ENCODE peak calls at places on chromosomes 1 and 21, in nine cellular contexts. E, U, Z, B, F, P, H, Q and C are unnamed samples.

GRCh38 chr1:226985239-226985838 is 45.2 kb downstream of the COQ8A start:
- DNase-seq in P (no peak), Q (no peak), F (no peak), B (no peak), H (no peak), U (no peak), E (no peak), Z (no peak), C (no peak)

GRCh38 chr1:30822966-30823581 is 65.5 kb upstream of the LAPTM5 start:
- DNase-seq in P (no peak), U (no peak), H (peak), E (peak), Q (no peak), B (no peak), F (no peak), Z (no peak), C (no peak)

GRCh38 chr1:76254165-76255043 is 179.9 kb downstream of the ST6GALNAC3 start:
- DNase-seq in Q (no peak), H (peak), P (no peak), B (no peak), Z (no peak), U (no peak), E (no peak), F (no peak), C (no peak)

GRCh38 chr1:50348449-50349241 is 74.6 kb downstream of the DMRTA2 start:
- DNase-seq in P (peak), F (peak), U (peak), H (peak), Z (peak), B (no peak), E (peak), Q (peak), C (no peak)

GRCh38 chr1:110421159-110421777 is 13.8 kb upstream of the LAMTOR5 start:
- DNase-seq in H (peak), Q (peak), Z (no peak), U (no peak), B (no peak), F (peak), E (no peak), P (no peak), C (no peak)

GRCh38 chr1:6028042-6028895 is 17.4 kb upstream of the KCNAB2 start:
- DNase-seq in Q (peak), P (no peak), F (no peak), U (no peak), Z (peak), H (no peak), E (no peak), B (peak), C (peak)

GRCh38 chr1:175192111-175192629 is 406 bp downstream of the KIAA0040 start:
- DNase-seq in B (no peak), U (no peak), F (no peak), E (peak), Q (no peak), H (peak), Z (peak), P (peak), C (no peak)

GRCh38 chr1:188642585-188643168 is 1813.9 kb downstream of the PLA2G4A start:
- DNase-seq in U (no peak), B (no peak), F (no peak), P (no peak), Q (no peak), H (no peak), Z (no peak), E (no peak), C (no peak)

GRCh38 chr1:247332901-247333361 is 1.3 kb upstream of the ZNF496 start:
- DNase-seq in U (no peak), Z (no peak), F (peak), H (peak), P (no peak), E (peak), Q (peak), B (no peak), C (no peak)

GRCh38 chr1:80054129-80054528 is 1047.6 kb upstream of the ADGRL4 start:
- DNase-seq in U (no peak), E (peak), H (peak), Q (peak), F (peak), Z (no peak), P (no peak), B (no peak), C (no peak)

GRCh38 chr21:15494481-15494880 is 235.3 kb upstream of the USP25 start:
- DNase-seq in Z (no peak), Q (no peak), F (no peak), E (no peak), P (no peak), B (no peak), U (no peak), H (no peak), C (no peak)

GRCh38 chr1:233172201-233172600 is 123.3 kb downstream of the PCNX2 start:
- DNase-seq in F (no peak), Q (peak), B (no peak), P (peak), U (no peak), H (peak), E (no peak), Z (no peak), C (no peak)

GRCh38 chr1:173113015-173113741 is 62.4 kb upstream of the TNFSF18 start:
- DNase-seq in B (no peak), F (peak), Q (peak), E (no peak), P (no peak), U (no peak), Z (no peak), H (peak), C (no peak)

GRCh38 chr1:234486858-234487830 is 8.2 kb upstream of the TARBP1 start:
- DNase-seq in Q (peak), B (no peak), H (peak), F (peak), U (no peak), Z (no peak), P (peak), E (peak), C (no peak)

GRCh38 chr1:112453876-112454275 is 54.9 kb upstream of the WNT2B start:
- DNase-seq in E (no peak), U (no peak), F (no peak), Z (no peak), Q (no peak), H (no peak), B (no peak), P (no peak), C (no peak)

GRCh38 chr1:169634877-169635276 is 5.0 kb upstream of the SELP start:
- DNase-seq in E (no peak), Z (no peak), F (no peak), H (no peak), U (no peak), B (no peak), P (no peak), Q (no peak), C (no peak)

GRCh38 chr1:59730302-59730701 is 84.4 kb upstream of the HOOK1 start:
- DNase-seq in H (peak), Q (peak), P (no peak), U (no peak), F (peak), Z (no peak), E (no peak), B (no peak), C (no peak)

GRCh38 chr1:199149591-199149990 is 510.8 kb downstream of the PTPRC start:
- DNase-seq in H (no peak), B (no peak), P (no peak), Q (no peak), F (no peak), U (no peak), E (no peak), Z (no peak), C (no peak)

GRCh38 chr1:239253032-239253431 is 133.3 kb upstream of the CHRM3 start:
- DNase-seq in P (no peak), Z (no peak), H (no peak), F (peak), E (no peak), U (no peak), B (no peak), Q (no peak), C (no peak)

GRCh38 chr1:223403184-223403815 is 10.1 kb downstream of the CCDC185 start:
- DNase-seq in F (no peak), E (no peak), U (no peak), B (no peak), H (peak), P (no peak), Z (no peak), Q (peak), C (no peak)

GRCh38 chr1:95407864-95408291 is 173.9 kb downstream of the RWDD3 start:
- DNase-seq in B (no peak), H (no peak), F (no peak), Q (no peak), Z (no peak), P (no peak), U (no peak), E (no peak), C (no peak)

GRCh38 chr1:9606458-9606857 is 17.7 kb downstream of the TMEM201 start:
- DNase-seq in Q (no peak), B (no peak), F (no peak), Z (no peak), E (no peak), H (no peak), U (no peak), P (no peak), C (no peak)

GRCh38 chr1:55255901-55256300 is 40.7 kb upstream of the USP24 start:
- DNase-seq in F (no peak), P (no peak), Z (no peak), B (no peak), Q (no peak), U (no peak), H (no peak), E (no peak), C (no peak)

GRCh38 chr1:41158147-41158875 is 83.8 kb downstream of the SCMH1 start:
- DNase-seq in Q (no peak), Z (no peak), F (no peak), P (no peak), U (no peak), B (no peak), H (no peak), E (no peak), C (no peak)

GRCh38 chr1:204384636-204385354 is 25.1 kb upstream of the PLEKHA6 start:
- DNase-seq in U (no peak), P (no peak), E (peak), H (peak), Q (peak), B (no peak), F (peak), Z (no peak), C (no peak)

GRCh38 chr1:53557369-53557768 is 98.2 kb downstream of the DMRTB1 start:
- DNase-seq in H (no peak), B (no peak), Q (no peak), F (no peak), E (no peak), P (no peak), Z (no peak), U (no peak), C (no peak)

GRCh38 chr1:32170991-32171390 is 8.5 kb upstream of the TXLNA start:
- DNase-seq in B (no peak), F (no peak), U (no peak), Q (no peak), E (no peak), Z (no peak), P (no peak), H (no peak), C (no peak)

GRCh38 chr1:61343623-61344257 is 261.4 kb downstream of the NFIA start:
- DNase-seq in P (no peak), Q (no peak), B (no peak), E (no peak), Z (no peak), U (no peak), F (no peak), H (no peak), C (no peak)

DNA sequence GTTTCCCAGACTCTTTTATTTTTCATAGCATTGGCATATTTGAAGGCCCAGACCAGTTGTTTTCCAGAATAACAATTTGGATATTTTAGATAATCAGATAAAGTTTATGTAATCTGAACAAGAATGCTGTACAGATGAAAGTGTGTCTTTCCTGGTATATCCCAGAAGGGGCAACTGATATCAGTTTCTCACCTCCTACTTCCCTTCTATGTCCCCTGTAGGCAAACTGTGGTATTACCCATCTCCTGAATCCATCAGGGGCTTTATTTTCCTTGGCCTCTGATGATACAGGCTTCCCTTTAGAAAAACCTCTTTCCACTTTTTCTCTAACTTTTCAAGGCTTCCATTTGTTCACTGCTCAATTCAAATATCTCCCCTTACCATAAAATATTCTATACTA is 87.5 kb upstream of the RGS1 start:
- DNase-seq in H (no peak), B (no peak), U (no peak), Z (no peak), P (no peak), F (peak), E (no peak), Q (no peak), C (no peak)
- TF ChIP-seq CTCF in H (peak), B (no peak), U (peak), Z (no peak), P (peak), F (no peak), E (no peak), Q (peak), C (no peak)

GRCh38 chr1:192766876-192767275 is 42.0 kb upstream of the RGS2 start:
- DNase-seq in B (no peak), Q (no peak), E (no peak), H (no peak), F (no peak), P (no peak), Z (no peak), U (no peak), C (no peak)
- TF ChIP-seq CTCF in B (no peak), Q (peak), E (no peak), H (no peak), F (no peak), P (no peak), Z (no peak), U (no peak), C (no peak)

GRCh38 chr21:45309069-45309521 is 21.4 kb upstream of the POFUT2 start:
- DNase-seq in Q (peak), F (no peak), U (peak), E (peak), Z (no peak), P (peak), B (no peak), H (peak), C (no peak)
- TF ChIP-seq CTCF in Q (peak), F (peak), U (peak), E (peak), Z (peak), P (peak), B (peak), H (peak), C (no peak)

DNA sequence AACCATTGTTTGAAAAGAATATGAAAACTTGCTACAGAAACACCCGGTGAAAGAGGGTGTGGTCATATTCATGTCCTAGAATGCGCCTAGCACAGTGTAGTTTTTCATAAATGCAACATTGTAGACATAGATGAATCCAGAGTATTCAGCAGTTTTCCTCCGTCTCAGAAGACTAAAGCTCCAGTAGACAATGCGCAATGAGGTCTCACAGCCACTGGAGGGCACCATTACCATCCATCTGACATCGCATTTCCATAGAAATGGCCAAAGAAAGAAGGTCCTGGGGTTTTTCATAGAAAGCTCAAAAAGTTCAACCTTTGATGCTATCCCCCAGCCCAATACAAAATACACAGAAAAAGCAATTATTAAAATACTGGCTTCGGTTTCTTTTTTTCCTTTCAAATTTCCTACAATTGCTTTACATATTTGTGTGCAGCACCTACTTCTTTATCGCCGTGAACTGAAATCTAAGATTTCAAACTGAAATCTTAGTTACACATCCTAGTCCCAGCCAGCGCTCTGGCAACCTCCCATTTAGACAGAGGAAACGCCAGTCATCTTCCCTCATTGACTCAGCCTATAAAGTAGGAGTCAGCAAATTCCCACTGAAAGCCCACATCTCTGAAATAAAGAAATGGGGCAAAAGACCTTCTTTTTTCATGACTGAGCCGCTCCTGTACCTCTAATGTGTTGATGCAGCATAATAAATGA is 3.9 kb upstream of the CD58 start:
- DNase-seq in Q (peak), F (peak), E (peak), Z (peak), B (peak), P (peak), U (peak), H (peak), C (no peak)
- TF ChIP-seq CTCF in Q (peak), F (peak), E (peak), Z (peak), B (peak), P (peak), U (peak), H (peak), C (no peak)

GRCh38 chr1:180636138-180636537 is 4.3 kb downstream of the XPR1 start:
- DNase-seq in H (peak), Q (peak), P (no peak), U (no peak), Z (no peak), B (no peak), F (no peak), E (peak), C (no peak)
- TF ChIP-seq CTCF in H (peak), Q (peak), P (no peak), U (no peak), Z (peak), B (no peak), F (peak), E (peak), C (no peak)